ENCODE peak calls at places on chromosome 6, in six cellular contexts. K is endothelial cell, Y is foreskin keratinocyte, A is omental fat pad, H is lower leg skin, P is tibial artery. C is an unnamed sample.

GRCh38 chr6:71080793-71081192 is 123.9 kb upstream of the B3GAT2 start:
- DNase-seq in A (no peak), P (no peak), K (no peak), H (no peak), Y (no peak), C (no peak)

GRCh38 chr6:137363805-137364138 is 130.4 kb downstream of the OLIG3 start:
- DNase-seq in Y (peak; percentile 40), A (no peak), H (no peak), K (no peak), P (no peak), C (no peak)

GRCh38 chr6:64220776-64221175 is 585.2 kb downstream of the PHF3 start:
- DNase-seq in P (no peak), Y (no peak), A (no peak), H (no peak), K (no peak), C (no peak)

GRCh38 chr6:112839525-112839961 is 492.4 kb downstream of the RFPL4B start:
- DNase-seq in K (no peak), Y (peak; percentile 14), A (no peak), H (no peak), P (no peak), C (no peak)

GRCh38 chr6:108778421-108779186 is 69.6 kb upstream of the ARMC2 start:
- DNase-seq in K (no peak), Y (no peak), A (no peak), P (no peak), H (no peak), C (no peak)

GRCh38 chr6:3516094-3516493 is 59.2 kb upstream of the SLC22A23 start:
- DNase-seq in H (no peak), Y (no peak), P (no peak), A (no peak), K (no peak), C (no peak)

GRCh38 chr6:134950482-134950881 is 581 bp upstream of the ALDH8A1 start:
- DNase-seq in K (no peak), A (no peak), Y (no peak), P (no peak), H (no peak), C (no peak)

GRCh38 chr6:41583576-41583975 is 37.4 kb downstream of the FOXP4 start:
- DNase-seq in Y (no peak), H (no peak), P (no peak), K (no peak), A (no peak), C (no peak)

GRCh38 chr6:87210979-87211378 is 55.6 kb downstream of the ZNF292 start:
- DNase-seq in K (no peak), Y (no peak), P (no peak), H (no peak), A (no peak), C (no peak)

GRCh38 chr6:111663692-111664564 is 58.2 kb upstream of the TRAF3IP2 start:
- DNase-seq in Y (no peak), K (peak; percentile 78), H (peak; percentile 59), P (peak; percentile 52), A (no peak), C (peak; percentile 78)

GRCh38 chr6:113344969-113345368 is 512.2 kb upstream of the MARCKS start:
- DNase-seq in H (no peak), Y (no peak), P (no peak), A (no peak), K (no peak), C (no peak)

GRCh38 chr6:146673069-146673468 is 74.3 kb downstream of the ADGB start:
- DNase-seq in P (no peak), H (no peak), A (no peak), Y (no peak), K (no peak), C (no peak)

GRCh38 chr6:30169658-30170614 is 6.6 kb downstream of the TRIM15 start:
- DNase-seq in A (no peak), P (no peak), K (peak; percentile 28), H (no peak), Y (no peak), C (no peak)

GRCh38 chr6:26216886-26217713 is 129.9 kb downstream of the HFE start:
- DNase-seq in H (peak; percentile 80), Y (no peak), P (peak; percentile 84), A (no peak), K (peak; percentile 85), C (peak; percentile 85)

GRCh38 chr6:139126255-139126654 is 8.6 kb upstream of the HECA start:
- DNase-seq in K (no peak), A (no peak), Y (no peak), P (peak; percentile 59), H (peak; percentile 42), C (no peak)

GRCh38 chr6:109447878-109448555 is 7.5 kb downstream of the SMPD2 start:
- DNase-seq in K (no peak), H (peak; percentile 12), Y (no peak), P (no peak), A (no peak), C (no peak)

GRCh38 chr6:25244865-25245264 is 34.3 kb upstream of the CARMIL1 start:
- DNase-seq in K (no peak), P (no peak), Y (no peak), H (no peak), A (no peak), C (no peak)

GRCh38 chr6:136465766-136466303 is 84.4 kb downstream of the MAP7 start:
- DNase-seq in K (no peak), H (no peak), P (no peak), Y (no peak), A (no peak), C (no peak)

GRCh38 chr6:33173228-33174180 is 18.8 kb downstream of the COL11A2 start:
- DNase-seq in H (no peak), A (no peak), Y (no peak), K (no peak), P (no peak), C (no peak)

GRCh38 chr6:52417675-52418111 is 2.4 kb upstream of the EFHC1 start:
- DNase-seq in A (no peak), P (no peak), Y (no peak), H (no peak), K (no peak), C (no peak)

DNA sequence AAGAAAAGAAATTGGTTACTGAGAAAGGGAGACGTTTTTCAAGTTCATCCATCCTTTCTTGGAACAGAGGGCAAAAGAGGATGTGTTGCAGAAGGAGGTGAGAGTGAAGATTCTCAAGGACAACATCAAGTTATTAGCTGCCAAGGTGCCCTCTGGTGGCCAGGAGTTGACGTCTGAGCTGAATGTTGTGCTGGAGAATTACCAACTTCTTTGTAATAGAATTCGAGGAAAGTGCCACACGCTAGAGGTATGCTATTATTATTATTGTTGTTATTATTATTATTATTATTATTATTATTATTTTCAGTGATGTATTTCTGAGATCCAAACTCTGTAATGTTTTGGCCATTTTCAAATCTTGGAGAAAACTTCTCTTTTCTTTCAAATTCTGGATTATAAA is 197.0 kb downstream of the UTRN start:
- DNase-seq in A (peak; percentile 72), K (peak; percentile 69), Y (peak; percentile 21), P (peak; percentile 76), H (peak; percentile 77), C (peak; percentile 83)
- TF ChIP-seq CTCF in A (peak; percentile 35), K (peak; percentile 64), Y (peak; percentile 79), P (peak; percentile 65), H (no peak), C (peak; percentile 60)

GRCh38 chr6:45378324-45378926 is 691 bp upstream of the SUPT3H start:
- DNase-seq in H (no peak), Y (no peak), K (no peak), P (peak; percentile 36), A (no peak), C (peak; percentile 32)
- TF ChIP-seq CTCF in H (no peak), Y (no peak), K (no peak), P (no peak), A (no peak), C (no peak)

GRCh38 chr6:13453172-13453552 is 34.2 kb downstream of the GFOD1 start:
- DNase-seq in Y (no peak), H (no peak), A (no peak), K (no peak), P (no peak), C (no peak)

GRCh38 chr6:13452346-13453171 is 34.8 kb downstream of the GFOD1 start:
- DNase-seq in P (no peak), Y (no peak), A (no peak), K (no peak), H (no peak), C (no peak)

GRCh38 chr6:13455604-13456003 is 31.8 kb downstream of the GFOD1 start:
- DNase-seq in K (no peak), H (no peak), Y (no peak), P (no peak), A (no peak), C (no peak)

GRCh38 chr6:13453771-13454251 is 33.6 kb downstream of the GFOD1 start:
- DNase-seq in Y (peak; percentile 89), P (no peak), K (no peak), A (no peak), H (no peak), C (no peak)

DNA sequence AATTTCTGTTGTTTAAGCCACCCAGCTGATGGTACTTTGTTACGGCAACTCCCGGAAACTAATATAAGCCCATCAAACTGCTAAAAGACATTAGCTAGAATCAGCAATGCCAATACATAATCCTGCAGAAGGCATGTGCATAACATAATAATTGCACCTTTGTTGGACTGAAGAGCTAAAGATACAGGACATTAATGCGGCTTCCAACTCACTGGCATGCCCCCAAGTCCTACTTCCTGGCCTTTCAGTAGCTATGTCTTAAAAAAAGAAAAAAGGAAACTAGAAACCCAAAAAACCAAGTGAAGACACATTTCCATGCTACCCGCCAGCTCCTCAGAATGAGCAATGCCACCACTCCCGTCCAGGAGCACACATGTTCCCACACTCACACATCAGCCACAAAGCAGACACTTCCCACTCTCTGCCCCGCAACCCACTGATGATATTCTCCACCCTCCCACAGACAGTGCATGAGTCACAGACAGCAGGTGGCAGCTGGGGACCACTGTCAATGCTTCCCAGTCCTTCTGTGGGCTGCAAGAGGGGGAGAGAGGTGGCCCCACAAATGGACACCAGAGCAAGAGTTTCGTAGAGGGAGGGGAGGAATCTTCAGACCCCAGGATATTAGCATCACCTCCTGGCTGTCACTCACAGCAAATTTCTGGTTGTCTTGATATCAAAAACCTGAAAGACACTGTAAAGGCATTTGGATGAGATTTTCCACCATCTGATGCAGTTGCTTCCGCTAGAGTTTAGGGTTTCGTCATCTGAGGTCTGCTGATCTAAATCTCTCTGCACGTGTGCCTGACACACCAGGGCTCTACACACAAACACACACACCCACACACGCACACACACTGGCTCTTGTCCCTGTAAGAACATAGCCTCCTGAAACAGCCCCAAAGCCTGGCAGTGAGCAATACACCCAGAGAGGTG is 32.8 kb downstream of the GFOD1 start:
- DNase-seq in A (no peak), Y (no peak), K (no peak), H (peak; percentile 71), P (peak; percentile 62), C (peak; percentile 51)
- TF ChIP-seq CTCF in A (no peak), Y (no peak), K (no peak), H (no peak), P (peak; percentile 4), C (peak; percentile 17)

GRCh38 chr6:42821846-42822245 is 40.0 kb downstream of the BICRAL start:
- DNase-seq in K (no peak), A (no peak), H (no peak), Y (no peak), P (no peak), C (no peak)

GRCh38 chr6:42820509-42821340 is 38.9 kb downstream of the BICRAL start:
- DNase-seq in Y (no peak), A (no peak), K (no peak), P (peak; percentile 37), H (peak; percentile 32), C (peak; percentile 45)

GRCh38 chr6:42821341-42821668 is 39.5 kb downstream of the BICRAL start:
- DNase-seq in Y (no peak), P (no peak), H (no peak), A (no peak), K (no peak), C (no peak)

GRCh38 chr6:42818878-42819277 is 37.0 kb downstream of the BICRAL start:
- DNase-seq in H (no peak), A (no peak), K (no peak), P (no peak), Y (no peak), C (no peak)

GRCh38 chr6:42819803-42820508 is 38.1 kb downstream of the BICRAL start:
- DNase-seq in Y (no peak), H (no peak), K (no peak), P (no peak), A (no peak), C (no peak)
- TF ChIP-seq CTCF in Y (peak; percentile 21), H (no peak), K (no peak), P (peak; percentile 21), A (no peak), C (peak; percentile 35)